ENCODE peak calls at places on chromosomes 3 and 15, in eight cellular contexts. C is heart left ventricle, H is OCI-LY7, N is heart right ventricle, Y is uterus, R is cardiac muscle cell, K is psoas muscle, G is left ventricle myocardium inferior. M is an unnamed sample. For H3K36me3, the result is how much of the 10 kb centered on the place peaks cover.

GRCh38 chr15:69758810-69759410 is 306.3 kb downstream of the RPLP1 start:
- DNase-seq in C (peak), H (peak), N (no peak), Y (no peak), R (peak), K (no peak), G (peak), M (no peak)

GRCh38 chr15:93018574-93018973 is 70.4 kb downstream of the RGMA start:
- DNase-seq in C (no peak), H (no peak), N (no peak), Y (no peak), R (peak), K (no peak), G (no peak), M (peak)

GRCh38 chr3:111073186-111073585 is 1.6 kb downstream of the NECTIN3 start:
- DNase-seq in C (no peak), H (no peak), N (no peak), Y (no peak), R (peak), K (no peak), G (no peak), M (no peak)

GRCh38 chr15:73722425-73722824 is 30.7 kb downstream of the INSYN1 start:
- DNase-seq in C (no peak), H (no peak), N (no peak), Y (no peak), R (no peak), K (no peak), G (no peak), M (no peak)

GRCh38 chr3:128012050-128012449 is 40.2 kb upstream of the SEC61A1 start:
- DNase-seq in C (no peak), H (no peak), N (no peak), Y (no peak), R (no peak), K (no peak), G (no peak), M (no peak)

GRCh38 chr3:133592843-133593242 is 19.4 kb downstream of the CDV3 start:
- DNase-seq in C (no peak), H (no peak), N (no peak), Y (no peak), R (no peak), K (no peak), G (no peak), M (no peak)

GRCh38 chr3:46908986-46909534 is 31.5 kb downstream of the PTH1R start:
- DNase-seq in C (no peak), H (no peak), N (no peak), Y (peak), R (no peak), K (no peak), G (no peak), M (no peak)

GRCh38 chr3:128969993-128970740 is 23.7 kb downstream of the CFAP92 start:
- DNase-seq in C (peak), H (peak), N (peak), Y (peak), R (peak), K (peak), G (no peak), M (peak)

GRCh38 chr15:48825075-48825474 is 14.2 kb upstream of the CEP152 start:
- DNase-seq in C (no peak), H (no peak), N (no peak), Y (no peak), R (no peak), K (no peak), G (no peak), M (no peak)

GRCh38 chr15:44729394-44729913 is 6.9 kb upstream of the TRIM69 start:
- DNase-seq in C (peak), H (peak), N (peak), Y (no peak), R (peak), K (peak), G (no peak), M (peak)

GRCh38 chr3:53175613-53176537 is 14.9 kb downstream of the PRKCD start:
- DNase-seq in C (no peak), H (no peak), N (no peak), Y (no peak), R (no peak), K (no peak), G (no peak), M (no peak)

GRCh38 chr3:133460809-133461208 is 61.0 kb downstream of the BFSP2 start:
- DNase-seq in C (no peak), H (peak), N (no peak), Y (no peak), R (no peak), K (no peak), G (no peak), M (no peak)

GRCh38 chr3:42179110-42179725 is 86.8 kb downstream of the CCK start:
- DNase-seq in C (no peak), H (no peak), N (no peak), Y (peak), R (peak), K (peak), G (no peak), M (peak)

GRCh38 chr3:138078901-138079344 is 36.5 kb downstream of the DZIP1L start:
- DNase-seq in C (no peak), H (no peak), N (no peak), Y (no peak), R (peak), K (no peak), G (no peak), M (peak)

GRCh38 chr3:44468572-44469520 is 8.6 kb downstream of the ZNF445 start:
- DNase-seq in C (no peak), H (no peak), N (no peak), Y (no peak), R (peak), K (no peak), G (no peak), M (peak)

GRCh38 chr15:28915935-28916334 is 30.2 kb downstream of the APBA2 start:
- DNase-seq in C (no peak), H (no peak), N (no peak), Y (no peak), R (no peak), K (no peak), G (no peak), M (no peak)

GRCh38 chr3:10772230-10773161 is 43.5 kb upstream of the SLC6A11 start:
- DNase-seq in C (no peak), H (no peak), N (no peak), Y (no peak), R (peak), K (no peak), G (no peak), M (no peak)

GRCh38 chr3:80733522-80734176 is 965.9 kb upstream of the ROBO1 start:
- DNase-seq in C (no peak), H (no peak), N (no peak), Y (no peak), R (peak), K (no peak), G (no peak), M (no peak)

DNA sequence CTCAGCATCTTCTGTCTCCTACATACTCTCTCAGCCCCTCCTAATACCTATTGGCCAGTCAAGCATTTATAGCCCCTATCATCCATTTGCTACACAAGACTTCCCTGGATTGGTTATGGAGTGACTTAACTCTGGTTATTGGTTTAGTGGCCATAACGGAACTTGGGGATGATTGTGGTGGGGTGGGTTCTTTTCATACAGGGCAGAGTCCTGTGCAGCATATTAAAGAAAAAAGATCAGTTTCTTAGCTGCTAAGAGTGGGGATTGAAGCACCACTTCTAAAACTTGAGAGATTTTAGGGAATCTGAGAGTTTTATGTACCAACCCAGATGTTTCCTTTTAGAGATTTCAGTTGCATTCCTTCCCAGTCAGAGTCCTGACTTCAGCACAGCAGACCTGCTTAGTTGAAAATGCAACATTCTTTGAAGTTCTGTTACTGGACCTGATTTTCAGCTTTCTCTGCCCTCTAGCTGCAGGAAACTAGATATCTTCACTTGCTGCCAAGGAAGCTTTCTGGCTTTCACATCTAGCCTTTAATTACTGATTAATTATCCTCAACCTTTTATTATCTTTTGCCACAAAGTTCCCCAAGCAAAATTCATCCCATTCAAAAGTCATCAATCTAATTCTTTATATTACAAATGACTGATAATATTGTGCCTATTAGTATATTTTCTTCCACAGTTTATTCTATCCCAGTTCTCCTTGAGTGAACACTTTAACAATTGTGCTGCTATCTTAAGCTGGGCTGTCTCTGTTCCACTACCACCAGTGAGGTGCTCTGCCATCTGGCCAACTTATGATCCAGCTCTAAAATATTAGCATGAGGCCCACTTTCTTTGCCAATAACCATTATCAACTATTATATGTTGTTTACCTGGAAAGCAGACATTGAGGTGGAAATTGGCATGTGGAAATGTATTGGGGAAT is 906.0 kb upstream of the ALCAM start:
- DNase-seq in C (no peak), H (peak), N (no peak), Y (no peak), R (peak), K (no peak), G (no peak), M (peak)
- TF ChIP-seq CTCF in C (no peak), H (peak), N (peak), Y (peak), R (peak), K (no peak), G (peak), M (peak)

GRCh38 chr3:16462679-16463078 is 50.8 kb downstream of the RFTN1 start:
- DNase-seq in C (no peak), H (no peak), N (no peak), Y (no peak), R (no peak), K (no peak), G (no peak), M (no peak)

GRCh38 chr3:16463914-16464313 is 49.6 kb downstream of the RFTN1 start:
- DNase-seq in C (no peak), H (no peak), N (no peak), Y (no peak), R (peak), K (no peak), G (no peak), M (no peak)

GRCh38 chr3:16464499-16465150 is 48.9 kb downstream of the RFTN1 start:
- DNase-seq in C (no peak), H (no peak), N (no peak), Y (no peak), R (no peak), K (no peak), G (no peak), M (no peak)

GRCh38 chr3:16461463-16462245 is 51.8 kb downstream of the RFTN1 start:
- DNase-seq in C (no peak), H (no peak), N (no peak), Y (no peak), R (no peak), K (no peak), G (no peak), M (no peak)

GRCh38 chr3:16463119-16463518 is 50.4 kb downstream of the RFTN1 start:
- DNase-seq in C (no peak), H (no peak), N (no peak), Y (no peak), R (no peak), K (no peak), G (no peak), M (no peak)
- H3K36me3 ChIP-seq in C (under half), H (half or more), N (under half), Y (under half), R (under half), K (under half), G (under half), M (under half)

DNA sequence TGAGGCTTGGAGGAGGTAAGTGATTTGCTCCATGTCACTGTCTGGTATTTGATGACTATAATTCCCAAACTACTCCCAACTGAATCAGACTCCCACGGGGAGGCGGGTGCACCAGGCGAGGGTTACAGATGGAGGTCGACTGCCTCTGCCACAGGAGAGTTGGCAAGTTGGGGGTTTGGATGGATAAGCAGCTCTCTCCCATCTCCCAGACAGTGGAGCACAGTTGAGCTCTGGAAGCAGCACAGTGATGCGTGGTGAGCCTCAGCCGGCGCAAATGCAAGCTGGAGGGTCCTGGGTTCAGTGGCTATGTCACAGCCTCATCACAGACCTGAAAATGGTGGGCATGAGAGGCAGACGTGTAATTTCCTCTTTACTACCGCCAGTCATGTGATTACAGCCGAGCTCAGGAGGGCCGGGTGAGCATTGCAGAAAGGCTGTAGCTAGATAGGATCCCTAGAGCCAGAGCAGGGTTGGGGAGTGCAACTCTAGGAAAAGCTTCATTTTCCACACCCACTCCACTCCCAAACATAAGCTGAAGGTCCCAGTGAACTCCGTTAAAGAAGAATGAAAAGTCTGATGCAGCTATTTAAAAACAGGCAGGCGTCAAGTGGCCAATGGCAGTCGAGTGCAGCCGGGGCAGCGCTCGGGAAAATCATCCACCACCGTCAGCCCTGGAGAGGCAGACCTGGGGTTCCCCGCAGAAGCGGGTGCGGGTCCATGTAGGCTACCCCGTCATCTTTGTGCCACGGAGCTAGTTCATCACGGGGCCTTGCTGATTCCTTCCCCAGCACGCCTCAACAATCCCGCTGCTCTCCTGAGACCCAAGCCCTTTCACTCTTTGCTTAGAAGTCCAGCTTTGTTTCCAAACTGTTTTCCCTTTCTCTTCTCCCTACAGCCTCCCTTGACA is 33.3 kb upstream of the VPS8 start:
- DNase-seq in C (no peak), H (no peak), N (no peak), Y (no peak), R (peak), K (no peak), G (no peak), M (no peak)
- H3K4me3 ChIP-seq in C (no peak), H (no peak), N (no peak), Y (no peak), R (no peak), K (no peak), G (no peak), M (no peak)

GRCh38 chr3:176842914-176843313 is 354.4 kb downstream of the TBL1XR1 start:
- DNase-seq in C (no peak), H (no peak), N (no peak), Y (no peak), R (no peak), K (no peak), G (no peak), M (no peak)

GRCh38 chr3:176840604-176841287 is 356.5 kb downstream of the TBL1XR1 start:
- DNase-seq in C (no peak), H (no peak), N (no peak), Y (no peak), R (no peak), K (no peak), G (no peak), M (no peak)

GRCh38 chr3:176839447-176839846 is 357.8 kb downstream of the TBL1XR1 start:
- DNase-seq in C (no peak), H (no peak), N (no peak), Y (no peak), R (no peak), K (no peak), G (no peak), M (peak)
- TF ChIP-seq CTCF in C (no peak), H (no peak), N (no peak), Y (no peak), R (no peak), K (no peak), G (no peak), M (no peak)

DNA sequence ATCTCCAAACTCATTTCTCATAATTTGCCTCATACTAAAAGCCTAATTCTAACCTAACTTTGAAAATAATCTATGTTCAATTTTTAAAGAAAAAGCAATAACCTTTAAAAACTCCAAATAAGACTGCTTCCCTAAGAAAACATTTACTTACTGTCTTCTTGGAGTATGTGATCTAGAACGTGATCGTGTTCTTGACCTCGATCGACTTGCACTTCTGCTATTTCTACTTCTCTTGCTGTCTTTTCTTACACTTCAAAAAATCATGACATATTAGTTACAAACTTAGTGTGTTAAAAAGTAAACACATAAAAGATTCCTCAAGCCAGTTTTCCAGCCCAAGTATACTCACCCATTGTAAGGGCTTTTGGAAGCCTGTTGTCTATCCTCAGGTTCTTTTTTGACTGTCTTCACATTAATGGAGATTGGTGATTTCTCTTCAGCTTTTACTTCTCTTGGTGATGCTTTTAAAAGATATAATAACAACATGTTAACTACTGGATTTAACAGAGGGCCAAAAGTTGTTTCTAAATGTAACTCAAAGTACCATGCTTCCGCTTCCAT is 10.7 kb downstream of the CCNL1 start:
- DNase-seq in C (no peak), H (no peak), N (no peak), Y (no peak), R (no peak), K (no peak), G (no peak), M (no peak)
- H3K36me3 ChIP-seq in C (half or more), H (half or more), N (half or more), Y (under half), R (half or more), K (half or more), G (half or more), M (half or more)

M was measured in A673.